ENCODE peak calls at places on chromosomes 3 and 15, in ten cellular contexts. I is mucosa of descending colon, M is cardiac fibroblast, Z is progenitor cell of endocrine pancreas, T is WTC11, P is left ventricle myocardium inferior, C is adrenal gland, N is cardiac muscle cell, U is ovary, D is spleen. V is an unnamed sample.

GRCh38 chr15:42608110-42608531 is 32.7 kb downstream of the STARD9 start:
- DNase-seq in T (no peak), Z (no peak), N (peak), P (no peak), C (peak), U (no peak), M (peak), D (peak), I (no peak), V (no peak)

GRCh38 chr3:15685927-15686326 is 84.4 kb downstream of the BTD start:
- DNase-seq in Z (no peak), I (no peak), D (no peak), P (no peak), N (no peak), M (peak), T (no peak), C (no peak), U (no peak), V (no peak)

GRCh38 chr15:75725719-75726607 is 13.3 kb upstream of the CSPG4 start:
- DNase-seq in U (no peak), Z (no peak), P (no peak), N (no peak), I (no peak), D (peak), T (no peak), M (no peak), C (no peak), V (no peak)

GRCh38 chr3:105823149-105823866 is 45.5 kb downstream of the CBLB start:
- DNase-seq in P (no peak), U (no peak), I (no peak), N (peak), Z (no peak), C (peak), M (peak), D (no peak), T (no peak), V (peak)

GRCh38 chr3:8561365-8561764 is 59.7 kb downstream of the LMCD1 start:
- DNase-seq in C (peak), N (peak), Z (no peak), I (no peak), D (no peak), U (no peak), T (no peak), P (peak), M (peak), V (no peak)

GRCh38 chr3:66588340-66588847 is 87.6 kb upstream of the LRIG1 start:
- DNase-seq in M (no peak), U (no peak), D (no peak), T (no peak), I (no peak), Z (no peak), P (no peak), N (no peak), C (no peak), V (peak)

GRCh38 chr3:149343951-149344350 is 10.5 kb upstream of the TM4SF18 start:
- DNase-seq in Z (no peak), M (no peak), C (no peak), N (no peak), I (no peak), U (no peak), T (no peak), P (no peak), D (no peak), V (peak)

GRCh38 chr15:61228025-61228901 is 839 bp downstream of the RORA start:
- DNase-seq in Z (no peak), N (peak), D (no peak), T (peak), M (peak), C (peak), U (peak), I (peak), P (peak), V (peak)

GRCh38 chr3:115581347-115582135 is 41.8 kb upstream of the GAP43 start:
- DNase-seq in P (no peak), U (no peak), M (peak), N (peak), T (no peak), C (no peak), Z (no peak), D (no peak), I (no peak), V (peak)

GRCh38 chr3:33001889-33002288 is 50.4 kb downstream of the CCR4 start:
- DNase-seq in N (no peak), D (no peak), M (no peak), T (no peak), U (no peak), P (no peak), I (no peak), C (peak), Z (no peak), V (no peak)

GRCh38 chr15:50797926-50798325 is 32.4 kb upstream of the SPPL2A start:
- DNase-seq in Z (no peak), P (no peak), M (no peak), N (no peak), C (no peak), I (peak), D (no peak), U (no peak), T (no peak), V (peak)

GRCh38 chr3:43627360-43627759 is 5.5 kb upstream of the ANO10 start:
- DNase-seq in P (no peak), Z (no peak), U (no peak), N (no peak), D (no peak), M (no peak), I (no peak), T (no peak), C (no peak), V (no peak)

GRCh38 chr3:134093906-134094305 is 64.2 kb upstream of the SLCO2A1 start:
- DNase-seq in I (no peak), N (no peak), T (no peak), Z (no peak), M (no peak), U (no peak), P (no peak), D (no peak), C (no peak), V (no peak)

GRCh38 chr3:14377838-14378169 is 24.6 kb upstream of the SLC6A6 start:
- DNase-seq in D (peak), U (no peak), M (no peak), Z (no peak), I (peak), P (no peak), C (no peak), N (no peak), T (no peak), V (no peak)

GRCh38 chr15:64611085-64611484 is 150.7 kb downstream of the ZNF609 start:
- DNase-seq in I (no peak), N (no peak), U (no peak), D (no peak), C (no peak), T (no peak), P (no peak), M (no peak), Z (no peak), V (no peak)

GRCh38 chr3:178002113-178002512 is 534.1 kb upstream of the KCNMB2 start:
- DNase-seq in I (no peak), N (no peak), M (no peak), C (no peak), U (no peak), D (no peak), Z (no peak), P (no peak), T (no peak), V (no peak)

GRCh38 chr3:171459942-171460225 is 321 bp downstream of the TNIK start:
- DNase-seq in I (peak), C (no peak), Z (no peak), N (no peak), D (no peak), M (no peak), P (no peak), T (no peak), U (no peak), V (no peak)

GRCh38 chr15:80272987-80273386 is 21.0 kb upstream of the CTXND1 start:
- DNase-seq in N (no peak), P (no peak), M (no peak), Z (no peak), C (no peak), T (no peak), U (no peak), I (no peak), D (no peak), V (no peak)

GRCh38 chr15:62896969-62897486 is 145.5 kb upstream of the TPM1 start:
- DNase-seq in D (no peak), Z (no peak), M (peak), I (peak), T (no peak), N (peak), P (peak), U (peak), C (peak), V (peak)

GRCh38 chr3:72035606-72036005 is 250.7 kb upstream of the PROK2 start:
- DNase-seq in C (no peak), D (no peak), Z (no peak), P (no peak), U (no peak), I (no peak), T (no peak), M (no peak), N (no peak), V (no peak)

GRCh38 chr3:107985496-107985895 is 105.3 kb downstream of the CD47 start:
- DNase-seq in I (no peak), Z (no peak), D (no peak), C (no peak), N (no peak), P (no peak), T (no peak), M (no peak), U (no peak), V (peak)

GRCh38 chr3:183924956-183925355 is 40.3 kb upstream of the PARL start:
- DNase-seq in I (no peak), M (peak), P (no peak), N (peak), T (no peak), U (no peak), Z (no peak), C (no peak), D (no peak), V (peak)

GRCh38 chr3:13483286-13483685 is 3.2 kb downstream of the HDAC11 start:
- DNase-seq in C (no peak), T (peak), I (no peak), U (no peak), D (peak), Z (no peak), P (peak), N (no peak), M (no peak), V (no peak)

GRCh38 chr3:188554404-188554803 is 400.4 kb downstream of the LPP start:
- DNase-seq in C (peak), I (no peak), T (no peak), D (no peak), N (no peak), P (no peak), Z (no peak), U (no peak), M (peak), V (peak)

GRCh38 chr15:23912191-23912590 is 225.1 kb upstream of the NDN start:
- DNase-seq in N (no peak), U (no peak), D (no peak), C (no peak), P (no peak), I (no peak), Z (peak), M (no peak), T (peak), V (no peak)

DNA sequence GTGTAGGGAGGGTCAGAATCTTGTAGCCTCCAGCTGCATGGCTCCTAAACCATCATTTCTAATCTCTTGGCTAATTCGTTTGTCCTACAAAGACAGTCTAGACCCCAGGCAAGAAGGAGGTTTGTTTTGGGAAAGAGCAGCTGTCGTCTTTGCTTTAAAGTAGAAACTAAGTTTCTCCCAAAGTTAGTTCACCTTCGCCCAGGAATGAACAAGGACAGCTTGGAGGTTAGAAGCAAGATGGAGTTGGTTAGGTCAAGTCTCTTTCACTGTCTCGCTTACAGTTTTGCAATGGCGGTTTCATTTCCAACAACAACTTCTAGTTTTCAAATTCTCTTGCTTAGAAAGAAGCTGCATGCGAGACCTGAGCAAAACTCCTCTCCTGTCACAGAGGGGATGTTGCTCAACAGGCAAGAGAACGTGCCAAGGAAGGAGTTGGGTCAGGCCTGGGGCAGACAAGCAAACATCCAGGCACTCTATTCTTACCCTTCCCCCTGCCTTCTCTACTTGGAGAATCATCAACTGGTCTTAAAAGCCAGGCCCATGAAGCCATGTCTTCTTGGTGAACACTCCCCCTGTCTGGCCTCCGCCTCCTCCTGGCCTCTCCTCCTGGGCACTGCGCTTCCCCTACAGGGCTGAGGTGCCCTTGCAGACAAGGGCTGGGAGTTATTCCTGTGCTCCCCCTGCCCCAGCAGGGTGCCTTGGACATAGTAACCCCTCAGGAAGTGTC is 57.6 kb downstream of the TMEM44 start:
- DNase-seq in U (no peak), T (peak), N (peak), Z (no peak), I (no peak), C (peak), D (no peak), P (no peak), M (peak), V (peak)
- TF ChIP-seq CTCF in U (no peak), T (no peak), N (peak), Z (no peak), I (no peak), C (no peak), D (no peak), P (no peak), M (peak), V (no peak)

GRCh38 chr3:52124766-52125165 is 29.5 kb downstream of the POC1A start:
- DNase-seq in D (peak), U (no peak), M (no peak), Z (no peak), I (no peak), N (no peak), C (no peak), T (no peak), P (no peak), V (no peak)
- TF ChIP-seq CTCF in D (no peak), U (no peak), M (no peak), Z (no peak), I (no peak), N (no peak), C (no peak), T (no peak), P (no peak), V (no peak)

DNA sequence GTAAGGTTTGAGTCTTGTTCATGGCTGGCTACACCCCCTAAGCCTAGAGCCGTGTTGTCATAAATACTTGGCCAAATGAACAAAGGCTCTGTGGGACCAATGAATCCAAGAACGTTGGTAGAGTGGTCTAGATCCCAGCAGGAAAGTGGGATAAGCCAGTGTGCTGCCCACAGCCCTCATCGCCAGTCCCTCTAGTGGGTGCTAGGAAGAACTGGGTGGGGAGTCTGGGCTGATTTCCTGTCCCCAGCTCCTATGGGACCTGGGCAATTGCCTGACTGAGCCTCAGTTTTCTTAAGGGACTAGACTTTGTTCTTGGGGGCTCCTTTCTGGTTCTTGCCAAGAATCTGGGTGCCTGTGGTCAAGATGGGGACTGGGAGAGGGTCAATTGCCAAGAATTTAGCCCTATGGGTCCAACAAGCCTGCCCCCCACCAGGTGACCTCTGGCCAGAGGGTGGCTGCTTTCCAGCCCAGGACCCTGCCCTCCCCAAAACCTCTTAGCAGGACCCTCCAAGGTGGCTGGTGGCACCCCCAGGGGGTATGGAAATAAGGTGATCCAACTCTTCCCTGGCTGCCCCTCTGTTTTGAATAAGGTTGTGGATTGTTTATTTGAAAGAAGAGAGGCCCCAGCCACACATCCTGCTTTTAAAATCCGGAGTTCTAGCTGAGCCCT is 42.7 kb downstream of the SMAD6 start:
- DNase-seq in U (no peak), I (no peak), P (no peak), C (no peak), T (no peak), N (no peak), Z (no peak), M (no peak), D (no peak), V (no peak)
- TF ChIP-seq CTCF in U (peak), I (no peak), P (no peak), C (no peak), T (no peak), N (no peak), Z (no peak), M (no peak), D (no peak), V (no peak)

DNA sequence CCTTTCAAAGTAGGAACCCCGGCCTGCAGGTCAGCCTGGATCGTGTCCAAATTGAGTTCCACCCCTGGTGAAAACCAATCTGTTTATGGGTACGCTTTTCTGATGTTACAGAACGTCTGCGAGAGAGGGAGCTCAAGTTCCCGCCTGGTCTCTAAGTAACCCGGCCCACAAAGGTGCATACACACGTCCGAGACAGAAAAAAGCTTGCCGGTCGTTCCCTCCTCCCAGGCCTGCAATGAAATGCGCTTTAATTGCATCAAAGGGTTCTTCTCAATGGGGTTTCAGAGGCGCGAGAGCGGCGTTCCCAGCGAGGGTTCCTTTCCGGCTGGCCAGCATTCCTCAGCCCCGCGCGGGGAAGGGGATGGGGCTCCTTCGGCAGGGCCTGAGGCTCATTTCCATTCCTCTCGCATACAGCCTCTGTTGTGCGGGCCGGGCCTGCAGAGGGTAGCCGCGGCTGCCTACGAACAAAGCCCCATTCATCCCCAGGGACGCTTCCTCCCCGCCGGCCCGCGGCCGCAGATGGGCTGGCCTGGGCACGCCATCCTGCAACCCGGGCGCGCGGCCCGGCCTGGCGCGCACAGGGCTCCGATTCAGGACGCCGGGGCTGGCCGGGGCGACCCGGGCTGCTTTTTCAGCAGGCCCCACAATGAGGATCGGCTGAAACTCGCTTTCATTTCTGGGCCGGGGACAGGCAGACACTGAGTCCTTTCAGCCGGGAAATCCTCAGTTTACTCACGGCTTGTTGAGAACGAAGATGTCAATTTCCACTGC is 138.3 kb downstream of the TMCO5A start:
- DNase-seq in D (peak), P (peak), M (peak), C (peak), Z (peak), U (peak), I (peak), T (peak), N (peak), V (peak)
- TF ChIP-seq CTCF in D (no peak), P (peak), M (peak), C (no peak), Z (no peak), U (peak), I (no peak), T (no peak), N (peak), V (peak)

GRCh38 chr3:187062526-187063177 is 76.6 kb downstream of the RPL39L start:
- DNase-seq in M (peak), P (no peak), Z (no peak), U (no peak), D (no peak), C (no peak), N (peak), I (no peak), T (no peak), V (peak)

GRCh38 chr3:187063286-187064081 is 75.8 kb downstream of the RPL39L start:
- DNase-seq in U (no peak), C (no peak), T (no peak), D (no peak), Z (no peak), M (peak), P (no peak), N (peak), I (no peak), V (peak)

GRCh38 chr3:187064210-187065115 is 74.8 kb downstream of the RPL39L start:
- DNase-seq in P (no peak), Z (no peak), M (peak), U (no peak), N (peak), D (no peak), C (no peak), T (no peak), I (no peak), V (peak)

GRCh38 chr3:187069857-187070516 is 69.3 kb downstream of the RPL39L start:
- DNase-seq in D (no peak), M (no peak), U (no peak), P (no peak), T (no peak), N (no peak), C (no peak), I (no peak), Z (no peak), V (no peak)

DNA sequence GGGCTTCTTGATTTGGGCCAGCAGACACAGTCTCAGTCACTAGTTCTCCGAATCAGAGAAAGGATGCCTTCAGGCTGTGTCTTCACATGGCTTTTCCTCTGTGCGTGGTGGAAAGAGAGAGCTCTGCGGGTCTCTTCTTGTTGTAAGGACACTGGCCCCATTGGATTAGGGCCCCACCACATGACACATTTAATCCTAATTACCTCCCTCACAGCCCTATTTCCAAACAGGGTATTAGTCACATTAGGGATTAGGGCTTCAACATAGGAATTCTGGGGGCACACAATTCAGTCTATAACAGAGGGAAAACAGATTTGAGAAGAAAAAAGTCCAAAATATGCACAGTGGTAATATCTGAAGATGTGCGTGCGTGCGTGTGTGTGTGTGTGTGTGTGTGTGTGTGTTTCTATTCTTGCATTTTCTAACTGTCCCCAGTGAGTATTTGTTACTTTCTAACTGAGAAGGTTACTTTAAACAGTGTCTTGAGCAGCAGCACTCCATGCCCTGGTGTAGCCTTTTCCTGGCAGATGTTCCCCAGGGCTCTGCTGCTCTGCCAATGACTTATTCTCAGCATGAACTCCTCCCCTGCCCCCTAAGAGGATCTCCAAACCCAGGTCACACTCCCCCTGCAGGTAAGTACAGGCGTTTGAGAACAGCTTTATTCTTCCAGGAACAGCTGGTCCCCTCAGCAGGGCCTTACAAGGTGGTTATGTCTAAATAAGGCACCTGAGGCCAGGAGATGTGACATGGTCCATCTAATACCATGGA is 72.9 kb downstream of the RPL39L start:
- DNase-seq in C (no peak), D (no peak), T (peak), M (peak), N (peak), Z (no peak), U (no peak), P (no peak), I (peak), V (peak)
- TF ChIP-seq CTCF in C (no peak), D (no peak), T (peak), M (peak), N (peak), Z (peak), U (no peak), P (peak), I (no peak), V (peak)